ENCODE peak calls at places on chromosomes 7 and 10, in six cellular contexts. One of them, this sample, is unnamed.

GRCh38 chr7:47288060-47288459 is 293.9 kb downstream of the TNS3 start:
- DNase-seq in stimulated activated CD4-positive, alpha-beta T cell treated with anti-CD3 and anti-CD28 coated beads, Interleukin-12 subunit alpha, Interleukin-12 subunit beta, amount 100 ng/mL, for 48 hours: no peak
- DNase-seq in caudate nucleus: no peak
- DNase-seq in CD8-positive, alpha-beta memory T cell: no peak
- DNase-seq in iPS DF 6.9: no peak
- DNase-seq in NCI-H774: no peak
- DNase-seq in this sample: no peak

GRCh38 chr10:46006219-46006618 is 24.2 kb downstream of the NCOA4 start:
- DNase-seq in CD8-positive, alpha-beta memory T cell: no peak
- DNase-seq in caudate nucleus: peak; percentile 38
- DNase-seq in stimulated activated CD4-positive, alpha-beta T cell treated with anti-CD3 and anti-CD28 coated beads, Interleukin-12 subunit alpha, Interleukin-12 subunit beta, amount 100 ng/mL, for 48 hours: no peak
- DNase-seq in iPS DF 6.9: no peak
- DNase-seq in NCI-H774: no peak
- DNase-seq in this sample: no peak

GRCh38 chr7:159078193-159078910 is 66.3 kb downstream of the VIPR2 start:
- DNase-seq in stimulated activated CD4-positive, alpha-beta T cell treated with anti-CD3 and anti-CD28 coated beads, Interleukin-12 subunit alpha, Interleukin-12 subunit beta, amount 100 ng/mL, for 48 hours: no peak
- DNase-seq in iPS DF 6.9: no peak
- DNase-seq in caudate nucleus: no peak
- DNase-seq in CD8-positive, alpha-beta memory T cell: no peak
- DNase-seq in NCI-H774: no peak
- DNase-seq in this sample: no peak

GRCh38 chr7:92997144-92997543 is 120.6 kb downstream of the SAMD9 start:
- DNase-seq in NCI-H774: no peak
- DNase-seq in CD8-positive, alpha-beta memory T cell: no peak
- DNase-seq in iPS DF 6.9: no peak
- DNase-seq in stimulated activated CD4-positive, alpha-beta T cell treated with anti-CD3 and anti-CD28 coated beads, Interleukin-12 subunit alpha, Interleukin-12 subunit beta, amount 100 ng/mL, for 48 hours: no peak
- DNase-seq in caudate nucleus: no peak
- DNase-seq in this sample: no peak

GRCh38 chr7:82413237-82413636 is 30.3 kb downstream of the CACNA2D1 start:
- DNase-seq in NCI-H774: no peak
- DNase-seq in iPS DF 6.9: no peak
- DNase-seq in caudate nucleus: no peak
- DNase-seq in stimulated activated CD4-positive, alpha-beta T cell treated with anti-CD3 and anti-CD28 coated beads, Interleukin-12 subunit alpha, Interleukin-12 subunit beta, amount 100 ng/mL, for 48 hours: no peak
- DNase-seq in CD8-positive, alpha-beta memory T cell: no peak
- DNase-seq in this sample: no peak

GRCh38 chr10:93815304-93816091 is 57.8 kb downstream of the LGI1 start:
- DNase-seq in stimulated activated CD4-positive, alpha-beta T cell treated with anti-CD3 and anti-CD28 coated beads, Interleukin-12 subunit alpha, Interleukin-12 subunit beta, amount 100 ng/mL, for 48 hours: no peak
- DNase-seq in CD8-positive, alpha-beta memory T cell: no peak
- DNase-seq in NCI-H774: no peak
- DNase-seq in caudate nucleus: peak; percentile 21
- DNase-seq in iPS DF 6.9: no peak
- DNase-seq in this sample: no peak

GRCh38 chr7:158325530-158326381 is 261.9 kb downstream of the PTPRN2 start:
- DNase-seq in stimulated activated CD4-positive, alpha-beta T cell treated with anti-CD3 and anti-CD28 coated beads, Interleukin-12 subunit alpha, Interleukin-12 subunit beta, amount 100 ng/mL, for 48 hours: no peak
- DNase-seq in iPS DF 6.9: no peak
- DNase-seq in NCI-H774: peak; percentile 91
- DNase-seq in CD8-positive, alpha-beta memory T cell: no peak
- DNase-seq in caudate nucleus: peak; percentile 48
- DNase-seq in this sample: no peak

GRCh38 chr10:126384269-126384873 is 3.9 kb downstream of the ADAM12 start:
- DNase-seq in NCI-H774: no peak
- DNase-seq in stimulated activated CD4-positive, alpha-beta T cell treated with anti-CD3 and anti-CD28 coated beads, Interleukin-12 subunit alpha, Interleukin-12 subunit beta, amount 100 ng/mL, for 48 hours: no peak
- DNase-seq in iPS DF 6.9: no peak
- DNase-seq in CD8-positive, alpha-beta memory T cell: no peak
- DNase-seq in caudate nucleus: no peak
- DNase-seq in this sample: no peak

GRCh38 chr7:78769551-78770101 is 683.8 kb downstream of the MAGI2 start:
- DNase-seq in caudate nucleus: peak; percentile 34
- DNase-seq in stimulated activated CD4-positive, alpha-beta T cell treated with anti-CD3 and anti-CD28 coated beads, Interleukin-12 subunit alpha, Interleukin-12 subunit beta, amount 100 ng/mL, for 48 hours: no peak
- DNase-seq in iPS DF 6.9: no peak
- DNase-seq in CD8-positive, alpha-beta memory T cell: no peak
- DNase-seq in NCI-H774: no peak
- DNase-seq in this sample: no peak

GRCh38 chr7:4066626-4067475 is 615.2 kb upstream of the FOXK1 start:
- DNase-seq in NCI-H774: no peak
- DNase-seq in caudate nucleus: no peak
- DNase-seq in iPS DF 6.9: no peak
- DNase-seq in stimulated activated CD4-positive, alpha-beta T cell treated with anti-CD3 and anti-CD28 coated beads, Interleukin-12 subunit alpha, Interleukin-12 subunit beta, amount 100 ng/mL, for 48 hours: no peak
- DNase-seq in CD8-positive, alpha-beta memory T cell: no peak
- DNase-seq in this sample: no peak